ENCODE peak calls at places on chromosomes 2 and 18, in four cellular contexts. G is lower leg skin; X is midbrain; T is activated naive CD4-positive, alpha-beta T cell treated with Interleukin-2 at 50 U/mL for 16 hours. Y is an unnamed sample.

GRCh38 chr2:201781583-201782051 is 884 bp upstream of the ALS2 start:
- DNase-seq in G (no peak), X (peak), T (peak), Y (no peak)

GRCh38 chr2:120227111-120227991 is 4.2 kb upstream of the TMEM185B start:
- DNase-seq in T (peak), X (no peak), G (no peak), Y (no peak)

GRCh38 chr2:195768454-195768853 is 111.4 kb downstream of the SLC39A10 start:
- DNase-seq in G (no peak), X (no peak), T (no peak), Y (no peak)

GRCh38 chr2:28895189-28895893 is 874 bp downstream of the WDR43 start:
- DNase-seq in G (peak), X (peak), T (peak), Y (no peak)

GRCh38 chr2:107582487-107582886 is 244.2 kb upstream of the RGPD4 start:
- DNase-seq in G (no peak), T (no peak), X (no peak), Y (no peak)

GRCh38 chr18:36031903-36032302 is 35.5 kb downstream of the RPRD1A start:
- DNase-seq in X (no peak), G (no peak), T (no peak), Y (no peak)

GRCh38 chr2:234880551-234881211 is 71.1 kb upstream of the SH3BP4 start:
- DNase-seq in G (no peak), T (no peak), X (no peak), Y (no peak)

GRCh38 chr2:147712051-147712450 is 132.8 kb upstream of the ACVR2A start:
- DNase-seq in X (no peak), G (no peak), T (no peak), Y (no peak)

GRCh38 chr2:233250568-233250967 is 905 bp upstream of the ATG16L1 start:
- DNase-seq in X (no peak), G (no peak), T (no peak), Y (no peak)

GRCh38 chr2:98482362-98482761 is 37.7 kb downstream of the INPP4A start:
- DNase-seq in G (peak), X (no peak), T (no peak), Y (no peak)

GRCh38 chr2:74532222-74532621 is 2.5 kb downstream of the HTRA2 start:
- DNase-seq in G (no peak), X (no peak), T (no peak), Y (no peak)

GRCh38 chr18:66826211-66826610 is 222.3 kb upstream of the CDH19 start:
- DNase-seq in X (no peak), T (no peak), G (no peak), Y (no peak)